ENCODE peak calls at places on chromosome 4, in seven cellular contexts. M, X, S, Y, Z, H and V are unnamed samples.
A peak's percentile ranks its signal among the peaks of the same experiment; 100 is the strongest.

GRCh38 chr4:161208564-161208963 is 955.2 kb downstream of the FSTL5 start:
- DNase-seq in M (no peak), X (no peak), S (no peak), Y (peak; percentile 86), Z (no peak), H (no peak), V (no peak)

GRCh38 chr4:52959545-52959944 is 97.4 kb downstream of the RASL11B start:
- DNase-seq in M (no peak), X (no peak), S (no peak), Y (no peak), Z (no peak), H (no peak), V (peak; percentile 53)

GRCh38 chr4:183437452-183437851 is 7.0 kb upstream of the CDKN2AIP start:
- DNase-seq in M (no peak), X (no peak), S (no peak), Y (no peak), Z (no peak), H (no peak), V (no peak)

GRCh38 chr4:168630445-168631187 is 133.8 kb downstream of the PALLD start:
- DNase-seq in M (no peak), X (no peak), S (no peak), Y (no peak), Z (no peak), H (no peak), V (peak; percentile 98)

GRCh38 chr4:26410385-26411293 is 79.6 kb downstream of the CCKAR start:
- DNase-seq in M (peak; percentile 20), X (no peak), S (peak; percentile 32), Y (peak; percentile 41), Z (no peak), H (no peak), V (peak; percentile 42)

GRCh38 chr4:39642885-39643550 is 4.4 kb upstream of the SMIM14 start:
- DNase-seq in M (no peak), X (no peak), S (no peak), Y (no peak), Z (no peak), H (no peak), V (no peak)

GRCh38 chr4:140903522-140903928 is 147.3 kb upstream of the TBC1D9 start:
- DNase-seq in M (no peak), X (no peak), S (no peak), Y (no peak), Z (no peak), H (no peak), V (no peak)

GRCh38 chr4:134936014-134936413 is 734.4 kb upstream of the PABPC4L start:
- DNase-seq in M (no peak), X (no peak), S (no peak), Y (no peak), Z (no peak), H (no peak), V (no peak)

GRCh38 chr4:173917255-173917960 is 366.1 kb downstream of the FBXO8 start:
- DNase-seq in M (no peak), X (no peak), S (no peak), Y (no peak), Z (no peak), H (no peak), V (peak; percentile 79)

GRCh38 chr4:87521757-87522374 is 7.3 kb downstream of the SPARCL1 start:
- DNase-seq in M (no peak), X (no peak), S (no peak), Y (no peak), Z (no peak), H (no peak), V (peak; percentile 78)

GRCh38 chr4:169226565-169226964 is 44.2 kb downstream of the SH3RF1 start:
- DNase-seq in M (no peak), X (no peak), S (no peak), Y (no peak), Z (no peak), H (no peak), V (no peak)

GRCh38 chr4:174036111-174036510 is 247.4 kb downstream of the FBXO8 start:
- DNase-seq in M (no peak), X (no peak), S (no peak), Y (peak; percentile 49), Z (no peak), H (no peak), V (no peak)

GRCh38 chr4:32858971-32859370 is 2138.8 kb downstream of the PCDH7 start:
- DNase-seq in M (no peak), X (no peak), S (no peak), Y (no peak), Z (no peak), H (no peak), V (peak; percentile 87)

GRCh38 chr4:44916406-44916805 is 190.1 kb upstream of the GNPDA2 start:
- DNase-seq in M (no peak), X (no peak), S (no peak), Y (no peak), Z (no peak), H (no peak), V (peak; percentile 15)

GRCh38 chr4:169791527-169792156 is 33.9 kb upstream of the HPF1 start:
- DNase-seq in M (no peak), X (no peak), S (peak; percentile 8), Y (peak; percentile 73), Z (no peak), H (peak; percentile 69), V (peak; percentile 71)

GRCh38 chr4:124018383-124019317 is 622.1 kb downstream of the SPRY1 start:
- DNase-seq in M (no peak), X (no peak), S (peak; percentile 5), Y (no peak), Z (no peak), H (no peak), V (peak; percentile 62)

GRCh38 chr4:77354550-77354949 is 197.5 kb downstream of the CCNG2 start:
- DNase-seq in M (no peak), X (no peak), S (no peak), Y (no peak), Z (no peak), H (no peak), V (no peak)

GRCh38 chr4:10554694-10555093 is 97.5 kb upstream of the ZNF518B start:
- DNase-seq in M (peak; percentile 24), X (no peak), S (peak; percentile 57), Y (peak; percentile 59), Z (no peak), H (peak; percentile 72), V (peak; percentile 40)

GRCh38 chr4:80226091-80226490 is 28.8 kb downstream of the PRDM8 start:
- DNase-seq in M (no peak), X (no peak), S (no peak), Y (no peak), Z (no peak), H (no peak), V (peak; percentile 39)

GRCh38 chr4:85677286-85677685 is 202.3 kb downstream of the ARHGAP24 start:
- DNase-seq in M (no peak), X (no peak), S (no peak), Y (peak; percentile 81), Z (no peak), H (no peak), V (peak; percentile 51)

GRCh38 chr4:176406297-176406696 is 86.5 kb downstream of the SPCS3 start:
- DNase-seq in M (no peak), X (no peak), S (no peak), Y (no peak), Z (no peak), H (no peak), V (no peak)

GRCh38 chr4:61995717-61996337 is 795.7 kb downstream of the ADGRL3 start:
- DNase-seq in M (no peak), X (no peak), S (no peak), Y (no peak), Z (no peak), H (no peak), V (no peak)

GRCh38 chr4:165403667-165404066 is 24.9 kb downstream of the CPE start:
- DNase-seq in M (no peak), X (no peak), S (no peak), Y (no peak), Z (no peak), H (no peak), V (no peak)

GRCh38 chr4:152327606-152328453 is 208.1 kb downstream of the FBXW7 start:
- DNase-seq in M (no peak), X (no peak), S (no peak), Y (no peak), Z (no peak), H (no peak), V (no peak)

GRCh38 chr4:99987681-99988080 is 37.6 kb upstream of the H2AZ1 start:
- DNase-seq in M (no peak), X (no peak), S (no peak), Y (no peak), Z (no peak), H (no peak), V (no peak)